ENCODE peak calls at places on chromosomes 5 and 9, in four cellular contexts. M, B, S and O are unnamed samples.
A peak's percentile ranks its signal among the peaks of the same experiment; 100 is the strongest.

GRCh38 chr9:134315716-134316443 is 10.4 kb upstream of the RXRA start:
- DNase-seq in M (no peak), B (no peak), S (no peak), O (no peak)

GRCh38 chr5:32276173-32276853 is 36.4 kb downstream of the MTMR12 start:
- DNase-seq in M (no peak), B (no peak), S (no peak), O (peak; percentile 90)

GRCh38 chr9:74887041-74887980 is at the start of gene TRPM6:
- DNase-seq in M (peak; percentile 67), B (no peak), S (peak; percentile 88), O (peak; percentile 71)

GRCh38 chr9:109455391-109455790 is 42.7 kb downstream of the PTPN3 start:
- DNase-seq in M (no peak), B (no peak), S (no peak), O (no peak)

GRCh38 chr5:171137768-171138540 is 171.1 kb upstream of the TLX3 start:
- DNase-seq in M (peak; percentile 48), B (no peak), S (no peak), O (peak; percentile 64)

GRCh38 chr5:54743997-54744788 is 226.6 kb downstream of the SNX18 start:
- DNase-seq in M (peak; percentile 95), B (no peak), S (no peak), O (peak; percentile 88)

GRCh38 chr9:21559402-21560280 is 77.5 kb upstream of the IFNE start:
- DNase-seq in M (peak; percentile 84), B (no peak), S (peak; percentile 34), O (peak; percentile 87)

GRCh38 chr5:56247596-56247995 is 14.5 kb upstream of the ANKRD55 start:
- DNase-seq in M (no peak), B (no peak), S (no peak), O (no peak)

GRCh38 chr5:138961221-138961620 is 86.1 kb upstream of the LRRTM2 start:
- DNase-seq in M (no peak), B (no peak), S (peak; percentile 57), O (no peak)